ENCODE peak calls at places on chromosomes 12 and 14, in seven cellular contexts. S is heart right ventricle; Z is RKO; N is kidney epithelial cell; G is NCI-H2107; J is activated naive CD8-positive, alpha-beta T cell treated with anti-CD3 and anti-CD28 coated beads, Interleukin-2, amount 50 U/mL, for 24 hours; C is NCI-H2081. R is an unnamed sample.

GRCh38 chr14:32010561-32011188 is 66.4 kb upstream of the ARHGAP5 start:
- DNase-seq in S (no peak), Z (peak; percentile 82), N (peak; percentile 76), G (no peak), J (no peak), C (no peak), R (no peak)

GRCh38 chr12:116759783-116760581 is 21.9 kb downstream of the RNFT2 start:
- DNase-seq in S (peak; percentile 19), Z (no peak), N (no peak), G (no peak), J (peak; percentile 18), C (no peak), R (no peak)

GRCh38 chr12:127300753-127301152 is 966.2 kb upstream of the TMEM132C start:
- DNase-seq in S (no peak), Z (no peak), N (no peak), G (no peak), J (no peak), C (no peak), R (no peak)

GRCh38 chr14:99072433-99072832 is 199.6 kb downstream of the BCL11B start:
- DNase-seq in S (no peak), Z (no peak), N (no peak), G (no peak), J (no peak), C (no peak), R (no peak)

GRCh38 chr14:63787995-63788946 is 60.4 kb upstream of the SGPP1 start:
- DNase-seq in S (no peak), Z (no peak), N (no peak), G (no peak), J (no peak), C (no peak), R (no peak)

GRCh38 chr12:94244165-94245133 is 96.1 kb downstream of the PLXNC1 start:
- DNase-seq in S (no peak), Z (no peak), N (no peak), G (no peak), J (peak; percentile 70), C (no peak), R (no peak)

GRCh38 chr14:61406198-61406597 is 84.8 kb downstream of the PRKCH start:
- DNase-seq in S (no peak), Z (no peak), N (no peak), G (no peak), J (no peak), C (no peak), R (no peak)

GRCh38 chr12:108282676-108283075 is 56.4 kb downstream of the CMKLR1 start:
- DNase-seq in S (no peak), Z (no peak), N (no peak), G (no peak), J (no peak), C (no peak), R (no peak)

GRCh38 chr14:25953532-25954144 is 644.2 kb downstream of the NOVA1 start:
- DNase-seq in S (no peak), Z (peak; percentile 3), N (peak; percentile 1), G (no peak), J (no peak), C (no peak), R (peak; percentile 16)

GRCh38 chr12:76199808-76200207 is 115.3 kb upstream of the NAP1L1 start:
- DNase-seq in S (no peak), Z (no peak), N (no peak), G (no peak), J (no peak), C (no peak), R (no peak)

GRCh38 chr12:31393004-31393550 is 67.1 kb upstream of the SINHCAF start:
- DNase-seq in S (no peak), Z (no peak), N (no peak), G (no peak), J (no peak), C (peak; percentile 12), R (no peak)

GRCh38 chr14:22383515-22384166 is 205.4 kb downstream of the DAD1 start:
- DNase-seq in S (no peak), Z (no peak), N (no peak), G (no peak), J (peak; percentile 15), C (no peak), R (peak; percentile 55)

GRCh38 chr12:106246891-106247730 is 709 bp downstream of the CKAP4 start:
- DNase-seq in S (peak; percentile 65), Z (peak; percentile 46), N (no peak), G (no peak), J (peak; percentile 58), C (peak; percentile 24), R (peak; percentile 87)